ENCODE peak calls at places on chromosome 4, in four cellular contexts. F, W, B and X are unnamed samples.

GRCh38 chr4:142846105-142846728 is at the start of gene INPP4B:
- DNase-seq in F (peak; percentile 53), W (peak; percentile 70), B (no peak), X (peak; percentile 4)

GRCh38 chr4:46945062-46945461 is 36.0 kb upstream of the COX7B2 start:
- DNase-seq in F (no peak), W (no peak), B (no peak), X (peak; percentile 10)

GRCh38 chr4:127501103-127501502 is 131.7 kb upstream of the INTU start:
- DNase-seq in F (no peak), W (no peak), B (no peak), X (no peak)

GRCh38 chr4:3461515-3462291 is 1.4 kb upstream of the DOK7 start:
- DNase-seq in F (no peak), W (no peak), B (no peak), X (no peak)

GRCh38 chr4:111198426-111198825 is 575.5 kb upstream of the PITX2 start:
- DNase-seq in F (no peak), W (no peak), B (no peak), X (no peak)

GRCh38 chr4:150366487-150366999 is 215.4 kb upstream of the MAB21L2 start:
- DNase-seq in F (peak; percentile 53), W (peak; percentile 76), B (no peak), X (no peak)

GRCh38 chr4:105350859-105351494 is 122.9 kb downstream of the PPA2 start:
- DNase-seq in F (no peak), W (no peak), B (no peak), X (no peak)

GRCh38 chr4:41712413-41712812 is 36.1 kb downstream of the PHOX2B start:
- DNase-seq in F (no peak), W (no peak), B (no peak), X (no peak)

GRCh38 chr4:104501290-104501689 is 6.6 kb upstream of the CXXC4 start:
- DNase-seq in F (no peak), W (peak; percentile 20), B (no peak), X (no peak)

GRCh38 chr4:100098681-100099080 is 91.6 kb downstream of the DDIT4L start:
- DNase-seq in F (no peak), W (peak; percentile 46), B (no peak), X (no peak)

GRCh38 chr4:138595731-138596465 is 353.7 kb upstream of the SLC7A11 start:
- DNase-seq in F (no peak), W (no peak), B (no peak), X (no peak)

GRCh38 chr4:38162240-38162784 is 202.1 kb downstream of the PTTG2 start:
- DNase-seq in F (no peak), W (no peak), B (no peak), X (no peak)

GRCh38 chr4:115529126-115529525 is 415.7 kb upstream of the NDST4 start:
- DNase-seq in F (no peak), W (no peak), B (no peak), X (no peak)

GRCh38 chr4:123667496-123667895 is 270.9 kb downstream of the SPRY1 start:
- DNase-seq in F (no peak), W (no peak), B (no peak), X (peak; percentile 33)
- H3K27ac ChIP-seq in F (no peak overlapping the region), W (no peak overlapping the region), B (no peak overlapping the region), X (no peak overlapping the region)

DNA sequence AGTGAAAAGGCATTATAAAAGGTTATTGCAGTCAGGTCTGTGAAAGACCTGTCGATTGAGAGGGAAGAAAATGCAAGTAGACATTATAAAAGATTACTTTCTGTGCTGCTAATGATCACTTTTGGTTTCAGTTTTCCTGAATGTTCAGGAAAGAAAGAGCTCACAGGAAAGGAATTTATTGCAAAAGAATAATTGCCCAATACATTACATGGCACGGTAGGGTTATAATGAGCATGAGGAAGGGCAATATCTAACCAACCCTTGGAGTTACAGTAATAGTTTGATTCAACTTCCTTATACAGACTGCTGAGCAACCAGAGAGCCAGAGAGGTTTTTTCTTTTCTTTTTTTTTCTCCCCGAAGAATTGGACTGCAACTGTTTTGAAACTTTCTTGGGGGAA is 246.9 kb downstream of the C4orf33 start:
- DNase-seq in F (no peak), W (no peak), B (no peak), X (peak; percentile 82)
- H3K4ac ChIP-seq in F (no peak overlapping the region), W (no peak overlapping the region), B (no peak overlapping the region), X (no peak overlapping the region)

GRCh38 chr4:147737623-147738022 is 5.7 kb downstream of the ARHGAP10 start:
- DNase-seq in F (peak; percentile 54), W (peak; percentile 76), B (no peak), X (no peak)

GRCh38 chr4:147739239-147739823 is 7.4 kb downstream of the ARHGAP10 start:
- DNase-seq in F (no peak), W (peak; percentile 62), B (no peak), X (peak; percentile 86)

GRCh38 chr4:147736458-147736857 is 4.6 kb downstream of the ARHGAP10 start:
- DNase-seq in F (no peak), W (peak; percentile 92), B (no peak), X (peak; percentile 81)

GRCh38 chr4:147741190-147741788 is 9.4 kb downstream of the ARHGAP10 start:
- DNase-seq in F (no peak), W (no peak), B (no peak), X (no peak)

DNA sequence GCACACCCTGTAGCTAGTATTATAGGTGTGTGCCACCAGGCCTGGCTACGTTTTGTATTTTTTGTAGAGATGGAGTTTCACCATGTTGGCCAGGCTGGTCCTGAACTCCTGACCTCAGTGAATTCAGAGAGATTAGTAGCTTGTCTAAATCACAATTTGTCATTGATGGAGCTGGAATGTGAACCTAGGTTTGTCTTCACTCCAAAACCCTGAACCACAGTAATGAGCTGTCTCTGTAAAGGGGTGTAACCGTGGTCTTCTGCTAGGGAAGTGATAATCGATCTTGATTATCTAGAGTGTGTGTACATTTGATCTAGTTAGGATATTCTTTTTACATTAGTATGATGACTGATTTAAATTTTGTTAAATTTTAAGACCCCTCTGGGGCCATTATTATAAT is 8.3 kb downstream of the ARHGAP10 start:
- DNase-seq in F (no peak), W (no peak), B (no peak), X (no peak)
- H3K79me2 ChIP-seq in F (no peaks in the 10 kb centered on the region), W (peaks cover 1% of the 10 kb centered on the region), B (no peaks in the 10 kb centered on the region), X (peaks cover 13% of the 10 kb centered on the region)

DNA sequence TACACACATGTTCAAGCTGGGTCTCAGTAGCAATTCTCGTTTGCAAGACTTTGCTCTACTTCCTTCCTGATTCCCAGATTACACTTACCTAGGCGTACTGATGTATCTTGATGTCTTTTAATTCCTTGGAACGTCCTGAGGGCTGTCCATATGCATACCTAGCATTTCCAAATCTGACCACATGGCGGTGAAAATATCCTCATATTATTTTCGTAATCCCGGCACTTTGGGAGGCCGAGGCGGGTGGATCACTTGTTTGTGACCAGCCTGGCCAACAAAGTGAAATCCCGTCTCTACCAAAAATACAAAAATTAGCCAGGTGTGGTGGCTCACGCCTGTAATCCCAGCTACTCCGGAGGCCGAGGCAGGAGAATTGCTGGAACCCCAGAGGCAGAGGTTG is 1786.3 kb upstream of the TENM3 start:
- DNase-seq in F (no peak), W (peak; percentile 21), B (no peak), X (peak; percentile 66)
- H3K27ac ChIP-seq in F (no peak overlapping the region), W (no peak overlapping the region), B (no peak overlapping the region), X (no peak overlapping the region)

GRCh38 chr4:169164669-169165415 is 105.9 kb downstream of the SH3RF1 start:
- DNase-seq in F (no peak), W (peak; percentile 17), B (no peak), X (no peak)
- H3K4ac ChIP-seq in F (no peak overlapping the region), W (no peak overlapping the region), B (no peak overlapping the region), X (no peak overlapping the region)

DNA sequence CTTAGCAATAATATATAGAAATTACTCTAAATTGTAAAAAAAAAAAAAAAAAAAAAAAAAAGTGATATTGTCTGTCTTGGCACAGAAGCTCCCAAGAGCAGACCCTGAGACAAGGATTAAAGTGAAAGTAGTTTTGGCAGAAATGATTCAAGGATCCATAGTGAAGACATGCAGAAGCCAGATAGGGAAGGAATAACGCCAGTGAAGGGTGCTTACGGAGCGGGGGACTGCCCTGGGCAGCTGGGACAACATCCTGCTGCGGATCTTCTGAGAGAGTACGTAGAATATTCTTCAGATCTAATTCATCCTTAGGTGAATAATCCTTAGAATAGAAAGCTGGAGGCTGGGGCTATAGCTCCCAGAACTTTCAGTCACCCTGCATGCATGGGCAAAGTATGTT is 39.8 kb downstream of the ARHGAP24 start:
- DNase-seq in F (no peak), W (no peak), B (no peak), X (no peak)
- H3K79me2 ChIP-seq in F (no peaks in the 10 kb centered on the region), W (no peaks in the 10 kb centered on the region), B (no peaks in the 10 kb centered on the region), X (peaks cover 2% of the 10 kb centered on the region)

GRCh38 chr4:73431813-73432168 is 4.2 kb upstream of the AFP start:
- DNase-seq in F (no peak), W (no peak), B (no peak), X (no peak)
- H3K27ac ChIP-seq in F (no peak overlapping the region), W (no peak overlapping the region), B (no peak overlapping the region), X (no peak overlapping the region)

GRCh38 chr4:13888112-13888511 is 260.6 kb upstream of the BOD1L1 start:
- DNase-seq in F (no peak), W (peak; percentile 64), B (no peak), X (peak; percentile 59)

GRCh38 chr4:13891544-13891939 is 264.0 kb upstream of the BOD1L1 start:
- DNase-seq in F (no peak), W (peak; percentile 6), B (no peak), X (no peak)

GRCh38 chr4:13892739-13893105 is 265.2 kb upstream of the BOD1L1 start:
- DNase-seq in F (no peak), W (peak; percentile 59), B (no peak), X (no peak)

GRCh38 chr4:13893221-13893620 is 265.7 kb upstream of the BOD1L1 start:
- DNase-seq in F (no peak), W (no peak), B (no peak), X (no peak)

DNA sequence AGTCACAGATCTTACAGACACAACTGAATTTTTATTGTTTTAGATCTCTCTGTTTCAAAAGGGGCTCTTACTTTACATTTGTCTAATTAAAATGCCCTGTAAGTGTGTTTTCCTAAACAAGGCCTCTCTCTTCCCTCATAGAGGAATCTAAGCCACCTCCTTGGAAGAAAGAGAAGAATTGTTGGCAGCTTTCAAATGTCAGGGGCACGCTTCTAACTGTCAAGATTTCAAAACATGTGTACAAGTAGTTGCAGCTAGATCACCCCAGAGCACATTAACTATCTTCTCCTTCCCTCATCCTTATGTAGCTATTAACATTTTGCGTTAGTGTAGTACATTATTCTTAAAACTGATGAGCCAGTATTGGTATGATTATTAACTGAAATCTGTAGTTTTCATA is 266.5 kb upstream of the BOD1L1 start:
- DNase-seq in F (no peak), W (no peak), B (no peak), X (no peak)
- H3K4ac ChIP-seq in F (no peak overlapping the region), W (no peak overlapping the region), B (no peak overlapping the region), X (no peak overlapping the region)